ENCODE peak calls at places on chromosomes 7 and 10, in eight cellular contexts. P is GM06990, F is upper lobe of right lung, L is left ventricle myocardium inferior, U is brain microvascular endothelial cell, S is sigmoid colon, X is PC-3, Q is epithelial cell of proximal tubule. E is an unnamed sample.

GRCh38 chr7:46776790-46777189 is 805.1 kb downstream of the TNS3 start:
- DNase-seq in P (no peak), F (no peak), L (no peak), U (no peak), S (no peak), X (peak), Q (no peak), E (no peak)

GRCh38 chr10:127966875-127967274 is 60.0 kb downstream of the PTPRE start:
- DNase-seq in P (no peak), F (no peak), L (no peak), U (no peak), S (no peak), X (no peak), Q (no peak), E (no peak)

GRCh38 chr7:152760384-152761115 is 998 bp downstream of the ACTR3B start:
- DNase-seq in P (no peak), F (no peak), L (no peak), U (no peak), S (no peak), X (peak), Q (peak), E (no peak)

GRCh38 chr7:135168001-135168400 is 2.5 kb downstream of the CYREN start:
- DNase-seq in P (no peak), F (no peak), L (no peak), U (no peak), S (no peak), X (no peak), Q (no peak), E (no peak)

GRCh38 chr10:1708746-1709145 is 28.6 kb downstream of the ADARB2 start:
- DNase-seq in P (no peak), F (no peak), L (no peak), U (no peak), S (no peak), X (no peak), Q (no peak), E (no peak)

GRCh38 chr10:122650331-122650730 is 49.3 kb downstream of the C10orf120 start:
- DNase-seq in P (no peak), F (no peak), L (no peak), U (no peak), S (peak), X (no peak), Q (no peak), E (no peak)

GRCh38 chr7:111803015-111803758 is 240.9 kb upstream of the IMMP2L start:
- DNase-seq in P (no peak), F (no peak), L (no peak), U (peak), S (no peak), X (peak), Q (peak), E (no peak)

GRCh38 chr7:127798023-127798422 is 146.0 kb downstream of the SND1 start:
- DNase-seq in P (no peak), F (no peak), L (no peak), U (no peak), S (peak), X (no peak), Q (no peak), E (no peak)

GRCh38 chr7:20238754-20239324 is 21.7 kb upstream of the MACC1 start:
- DNase-seq in P (peak), F (peak), L (no peak), U (no peak), S (no peak), X (no peak), Q (no peak), E (no peak)

GRCh38 chr7:128777156-128778123 is 1.8 kb upstream of the OPN1SW start:
- DNase-seq in P (no peak), F (no peak), L (no peak), U (no peak), S (no peak), X (no peak), Q (no peak), E (no peak)

GRCh38 chr10:45612741-45613140 is 59.8 kb downstream of the ZFAND4 start:
- DNase-seq in P (no peak), F (no peak), L (no peak), U (no peak), S (no peak), X (no peak), Q (no peak), E (no peak)

GRCh38 chr10:103751696-103752287 is 103.6 kb downstream of the SH3PXD2A start:
- DNase-seq in P (no peak), F (no peak), L (no peak), U (no peak), S (no peak), X (no peak), Q (no peak), E (no peak)

GRCh38 chr7:107998660-107999480 is 4.1 kb downstream of the LAMB1 start:
- DNase-seq in P (no peak), F (no peak), L (no peak), U (no peak), S (no peak), X (no peak), Q (no peak), E (no peak)

GRCh38 chr7:106952658-106953231 is 87.7 kb downstream of the PIK3CG start:
- DNase-seq in P (no peak), F (no peak), L (peak), U (no peak), S (peak), X (no peak), Q (no peak), E (no peak)

GRCh38 chr10:130888493-130888892 is 423.0 kb downstream of the TCERG1L start:
- DNase-seq in P (no peak), F (no peak), L (no peak), U (no peak), S (no peak), X (no peak), Q (no peak), E (no peak)

GRCh38 chr10:5596611-5597341 is 69.6 kb downstream of the ASB13 start:
- DNase-seq in P (no peak), F (no peak), L (no peak), U (no peak), S (no peak), X (peak), Q (no peak), E (peak)

GRCh38 chr7:29071203-29071804 is 75.0 kb downstream of the CPVL start:
- DNase-seq in P (no peak), F (no peak), L (no peak), U (no peak), S (no peak), X (no peak), Q (no peak), E (no peak)

GRCh38 chr7:51128545-51129466 is 187.8 kb downstream of the COBL start:
- DNase-seq in P (no peak), F (no peak), L (no peak), U (no peak), S (no peak), X (no peak), Q (no peak), E (no peak)

GRCh38 chr7:128799451-128799850 is 7.7 kb downstream of the CCDC136 start:
- DNase-seq in P (no peak), F (no peak), L (no peak), U (no peak), S (no peak), X (no peak), Q (no peak), E (no peak)

GRCh38 chr7:111409714-111410422 is 152.4 kb downstream of the IMMP2L start:
- DNase-seq in P (no peak), F (no peak), L (no peak), U (peak), S (no peak), X (no peak), Q (no peak), E (no peak)

GRCh38 chr10:30096564-30096963 is 37.2 kb upstream of the JCAD start:
- DNase-seq in P (no peak), F (no peak), L (no peak), U (no peak), S (no peak), X (no peak), Q (no peak), E (no peak)

GRCh38 chr7:33892945-33893344 is 12.4 kb upstream of the BMPER start:
- DNase-seq in P (no peak), F (no peak), L (peak), U (no peak), S (no peak), X (no peak), Q (no peak), E (no peak)

GRCh38 chr10:70736470-70736982 is 48.7 kb downstream of the TBATA start:
- DNase-seq in P (no peak), F (no peak), L (peak), U (no peak), S (no peak), X (no peak), Q (no peak), E (no peak)

GRCh38 chr7:107392811-107393210 is 77.0 kb upstream of the GPR22 start:
- DNase-seq in P (no peak), F (no peak), L (no peak), U (no peak), S (no peak), X (no peak), Q (no peak), E (no peak)

GRCh38 chr10:49050338-49050737 is 65.0 kb downstream of the VSTM4 start:
- DNase-seq in P (no peak), F (no peak), L (no peak), U (no peak), S (no peak), X (no peak), Q (no peak), E (no peak)

GRCh38 chr10:130053561-130053960 is 57.1 kb downstream of the C10orf143 start:
- DNase-seq in P (no peak), F (no peak), L (no peak), U (no peak), S (no peak), X (no peak), Q (no peak), E (no peak)

GRCh38 chr10:102645741-102646609 is 1.7 kb downstream of the TRIM8 start:
- DNase-seq in P (peak), F (peak), L (peak), U (peak), S (peak), X (peak), Q (peak), E (peak)

GRCh38 chr10:63236113-63236935 is 103.2 kb downstream of the NRBF2 start:
- DNase-seq in P (peak), F (no peak), L (no peak), U (peak), S (no peak), X (peak), Q (peak), E (no peak)

GRCh38 chr7:135240446-135240845 is 6.8 kb downstream of the STRA8 start:
- DNase-seq in P (no peak), F (no peak), L (no peak), U (no peak), S (no peak), X (no peak), Q (no peak), E (no peak)

GRCh38 chr10:10854715-10855114 is 163.0 kb upstream of the CELF2 start:
- DNase-seq in P (peak), F (no peak), L (no peak), U (no peak), S (no peak), X (no peak), Q (no peak), E (no peak)

GRCh38 chr10:45044290-45044689 is 43.6 kb downstream of the ZNF22 start:
- DNase-seq in P (no peak), F (no peak), L (no peak), U (no peak), S (no peak), X (no peak), Q (no peak), E (no peak)

GRCh38 chr10:71266147-71266917 is 52.7 kb upstream of the SLC29A3 start:
- DNase-seq in P (no peak), F (peak), L (peak), U (peak), S (peak), X (no peak), Q (no peak), E (peak)

GRCh38 chr10:70753841-70754621 is 31.1 kb downstream of the TBATA start:
- DNase-seq in P (no peak), F (peak), L (no peak), U (no peak), S (no peak), X (no peak), Q (peak), E (peak)

GRCh38 chr10:119313645-119314044 is 106.3 kb downstream of the GRK5 start:
- DNase-seq in P (peak), F (no peak), L (no peak), U (no peak), S (no peak), X (no peak), Q (no peak), E (no peak)

GRCh38 chr7:7265057-7265456 is 82.7 kb downstream of the C1GALT1 start:
- DNase-seq in P (no peak), F (no peak), L (no peak), U (peak), S (no peak), X (no peak), Q (no peak), E (no peak)

GRCh38 chr7:125605241-125605640 is 675.6 kb upstream of the POT1 start:
- DNase-seq in P (no peak), F (no peak), L (no peak), U (peak), S (no peak), X (peak), Q (peak), E (no peak)
- TF ChIP-seq CTCF in P (no peak), F (no peak), L (no peak), U (no peak), S (no peak), X (no peak), Q (no peak), E (peak)

GRCh38 chr10:88987243-88987726 is 3.3 kb upstream of the FAS start:
- DNase-seq in P (no peak), F (no peak), L (no peak), U (no peak), S (no peak), X (no peak), Q (no peak), E (no peak)
- TF ChIP-seq CTCF in P (no peak), F (no peak), L (no peak), U (no peak), S (no peak), X (no peak), Q (no peak), E (peak)

GRCh38 chr7:139125637-139126036 is 16.1 kb upstream of the ZC3HAV1 start:
- DNase-seq in P (no peak), F (no peak), L (no peak), U (no peak), S (no peak), X (no peak), Q (no peak), E (no peak)

GRCh38 chr7:139131622-139132021 is 22.1 kb upstream of the ZC3HAV1 start:
- DNase-seq in P (peak), F (no peak), L (no peak), U (no peak), S (no peak), X (no peak), Q (no peak), E (no peak)

GRCh38 chr7:139133335-139134139 is 24.0 kb upstream of the ZC3HAV1 start:
- DNase-seq in P (peak), F (peak), L (peak), U (peak), S (peak), X (peak), Q (peak), E (peak)

GRCh38 chr7:139124084-139124914 is 14.8 kb upstream of the ZC3HAV1 start:
- DNase-seq in P (peak), F (no peak), L (no peak), U (no peak), S (no peak), X (no peak), Q (no peak), E (no peak)

DNA sequence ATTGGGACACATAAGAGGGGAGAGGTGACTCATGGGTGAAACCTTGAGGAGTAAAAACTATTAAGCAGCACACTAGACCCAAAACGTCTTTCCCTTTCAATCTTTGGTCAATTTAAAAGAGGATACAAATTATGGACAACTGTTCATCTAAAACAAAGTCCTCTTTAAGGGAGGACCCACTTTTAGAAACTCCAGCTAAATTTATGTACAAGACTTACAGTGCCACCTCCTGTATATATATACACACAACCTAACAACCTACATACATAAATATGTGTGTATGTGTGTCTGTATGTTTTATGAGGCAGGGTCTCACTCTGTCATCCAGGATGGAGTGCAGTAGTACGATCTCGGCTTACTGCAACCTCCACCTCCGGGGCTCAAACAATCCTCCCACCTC is 18.1 kb upstream of the ZC3HAV1 start:
- DNase-seq in P (no peak), F (no peak), L (no peak), U (no peak), S (no peak), X (no peak), Q (no peak), E (no peak)
- TF ChIP-seq CTCF in P (no peak), F (no peak), L (no peak), U (no peak), S (no peak), X (no peak), Q (no peak), E (peak)

GRCh38 chr10:59792812-59793211 is 39.6 kb upstream of the MRLN start:
- DNase-seq in P (no peak), F (no peak), L (no peak), U (no peak), S (no peak), X (no peak), Q (no peak), E (no peak)

GRCh38 chr10:59793924-59794323 is 40.7 kb upstream of the MRLN start:
- DNase-seq in P (no peak), F (no peak), L (no peak), U (no peak), S (no peak), X (peak), Q (no peak), E (no peak)

DNA sequence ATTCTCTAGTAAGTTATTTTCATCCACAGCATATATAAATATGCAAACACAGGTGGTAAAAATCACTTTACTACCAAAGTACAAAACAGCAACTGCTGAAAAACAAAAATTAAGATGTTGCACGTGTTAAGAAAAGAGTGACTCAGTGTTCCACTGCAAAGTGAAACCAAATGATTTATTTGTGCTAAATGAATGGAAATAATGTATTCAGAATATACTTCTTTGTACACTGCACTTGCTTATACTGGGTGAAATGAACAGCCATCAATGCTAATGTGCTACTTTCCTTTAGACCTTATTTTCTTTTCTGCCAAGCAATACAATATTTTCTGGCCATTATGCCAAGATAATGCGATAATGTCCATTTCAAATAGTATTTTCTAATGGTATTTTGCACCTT is 38.3 kb upstream of the MRLN start:
- DNase-seq in P (no peak), F (no peak), L (no peak), U (no peak), S (no peak), X (no peak), Q (no peak), E (no peak)
- TF ChIP-seq CTCF in P (no peak), F (no peak), L (no peak), U (no peak), S (no peak), X (no peak), Q (no peak), E (no peak)

GRCh38 chr7:48087349-48087748 is 1.7 kb upstream of the UPP1 start:
- DNase-seq in P (peak), F (no peak), L (no peak), U (peak), S (no peak), X (peak), Q (no peak), E (no peak)
- TF ChIP-seq CTCF in P (peak), F (no peak), L (no peak), U (no peak), S (no peak), X (no peak), Q (no peak), E (peak)

GRCh38 chr10:101140084-101140949 is 9.2 kb downstream of the TLX1 start:
- DNase-seq in P (no peak), F (no peak), L (no peak), U (no peak), S (no peak), X (no peak), Q (no peak), E (no peak)
- TF ChIP-seq CTCF in P (no peak), F (no peak), L (no peak), U (no peak), S (no peak), X (no peak), Q (no peak), E (no peak)

DNA sequence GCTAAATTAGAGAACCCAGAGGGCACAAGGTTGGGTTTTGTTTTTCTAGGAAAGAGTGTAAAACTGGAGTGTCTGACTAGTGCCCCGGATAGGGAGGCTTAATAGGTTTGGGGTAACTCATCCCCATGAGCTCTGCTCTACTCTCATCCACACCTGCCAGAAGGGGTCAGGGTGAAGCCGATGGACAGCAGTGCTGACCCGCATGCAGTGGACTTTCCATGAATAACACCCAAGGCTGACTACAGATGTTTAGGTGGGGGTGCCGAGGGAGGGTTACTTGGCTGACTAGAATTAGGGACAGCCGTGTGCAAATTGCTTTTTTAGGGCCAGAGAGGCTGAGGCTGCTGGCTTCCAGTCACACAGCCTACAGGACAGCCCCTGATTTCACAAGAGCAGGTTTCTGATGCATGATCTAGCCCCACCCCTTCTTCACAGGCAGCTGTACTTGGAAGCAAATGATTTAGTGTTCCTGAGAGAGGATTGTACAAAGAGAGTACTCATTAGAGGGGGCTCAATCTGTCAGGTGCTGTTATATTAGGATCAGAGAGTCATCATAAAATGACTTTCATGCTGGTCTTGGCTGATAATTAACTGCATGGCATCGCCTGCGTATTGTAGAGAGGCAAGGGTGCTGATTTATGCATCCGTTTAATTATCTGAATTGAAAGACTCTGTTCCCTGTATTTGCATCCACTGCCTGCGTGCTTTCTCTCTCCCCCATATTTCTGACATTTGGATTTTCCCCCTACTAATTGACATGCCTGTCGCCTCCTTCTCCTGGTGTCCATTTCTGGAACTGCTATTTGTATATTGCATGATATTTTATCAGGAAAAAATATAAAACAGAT is 9.5 kb downstream of the INHBA start:
- DNase-seq in P (no peak), F (no peak), L (no peak), U (no peak), S (no peak), X (no peak), Q (no peak), E (no peak)
- TF ChIP-seq CTCF in P (no peak), F (peak), L (peak), U (peak), S (no peak), X (peak), Q (peak), E (peak)

DNA sequence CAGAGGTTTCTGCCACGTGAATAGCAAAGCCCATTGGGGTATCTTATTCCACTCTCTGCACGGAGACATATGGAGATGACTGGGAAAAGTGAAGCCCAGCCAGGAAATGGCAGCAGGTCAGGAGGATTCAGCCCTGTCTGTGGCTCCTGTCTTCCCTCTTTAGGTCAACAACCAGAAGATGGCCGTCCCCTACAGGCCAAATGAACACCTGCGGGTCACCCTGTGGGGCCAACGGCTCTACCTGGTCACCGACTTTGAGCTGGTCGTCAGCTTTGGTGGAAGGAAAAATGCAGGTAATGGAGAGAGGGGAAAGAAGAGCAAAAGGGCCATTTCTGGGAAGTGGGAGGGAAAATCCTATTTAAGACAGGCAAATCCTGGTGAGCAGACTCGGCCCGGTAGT is 38.3 kb downstream of the EPHB4 start:
- DNase-seq in P (no peak), F (no peak), L (no peak), U (no peak), S (no peak), X (no peak), Q (no peak), E (no peak)
- TF ChIP-seq CTCF in P (no peak), F (no peak), L (no peak), U (peak), S (no peak), X (peak), Q (peak), E (no peak)